ENCODE peak calls at places on chromosome 22, in nine cellular contexts. M is MCF 10A; Y is endodermal cell; S is CD4-positive, alpha-beta T cell; I is right lobe of liver; A is Calu3; V is AG04450; F is fibroblast of the aortic adventitia; R is uterus. L is an unnamed sample.

GRCh38 chr22:17920145-17920605 is 104.2 kb downstream of the MICAL3 start:
- DNase-seq in M (peak), Y (peak), S (no peak), I (no peak), A (peak), V (no peak), F (peak), R (no peak), L (peak)

GRCh38 chr22:29202231-29203192 is 3.2 kb upstream of the EMID1 start:
- DNase-seq in M (peak), Y (peak), S (peak), I (no peak), A (peak), V (no peak), F (no peak), R (peak), L (peak)

GRCh38 chr22:36775589-36775965 is 342 bp downstream of the IFT27 start:
- DNase-seq in M (peak), Y (peak), S (peak), I (no peak), A (peak), V (no peak), F (peak), R (peak), L (peak)

GRCh38 chr22:16960884-16961249 is 47.2 kb downstream of the GAB4 start:
- DNase-seq in M (no peak), Y (no peak), S (no peak), I (no peak), A (no peak), V (no peak), F (no peak), R (no peak), L (no peak)

GRCh38 chr22:42440728-42441127 is 8.5 kb upstream of the NFAM1 start:
- DNase-seq in M (no peak), Y (no peak), S (no peak), I (no peak), A (no peak), V (no peak), F (no peak), R (no peak), L (no peak)

GRCh38 chr22:48089601-48090331 is 1327.3 kb downstream of the TBC1D22A start:
- DNase-seq in M (no peak), Y (peak), S (no peak), I (no peak), A (no peak), V (no peak), F (no peak), R (peak), L (peak)

GRCh38 chr22:39563571-39564428 is 6.8 kb upstream of the CACNA1I start:
- DNase-seq in M (no peak), Y (no peak), S (no peak), I (no peak), A (no peak), V (no peak), F (no peak), R (no peak), L (no peak)

GRCh38 chr22:41271787-41272186 is 14.2 kb downstream of the RANGAP1 start:
- DNase-seq in M (no peak), Y (no peak), S (no peak), I (no peak), A (no peak), V (no peak), F (no peak), R (no peak), L (no peak)

GRCh38 chr22:49015993-49016908 is 811.4 kb downstream of the BRD1 start:
- DNase-seq in M (no peak), Y (peak), S (no peak), I (peak), A (no peak), V (no peak), F (no peak), R (no peak), L (no peak)

GRCh38 chr22:39631857-39632256 is 61.3 kb downstream of the CACNA1I start:
- DNase-seq in M (no peak), Y (no peak), S (no peak), I (no peak), A (no peak), V (no peak), F (no peak), R (no peak), L (no peak)

GRCh38 chr22:48923165-48923875 is 904.4 kb downstream of the BRD1 start:
- DNase-seq in M (no peak), Y (no peak), S (no peak), I (no peak), A (no peak), V (no peak), F (no peak), R (no peak), L (no peak)

GRCh38 chr22:18056802-18057474 is 20.9 kb upstream of the PEX26 start:
- DNase-seq in M (no peak), Y (no peak), S (no peak), I (peak), A (peak), V (no peak), F (no peak), R (no peak), L (no peak)

GRCh38 chr22:24208012-24208749 is 26.9 kb downstream of the SUSD2 start:
- DNase-seq in M (peak), Y (no peak), S (no peak), I (no peak), A (peak), V (peak), F (peak), R (peak), L (no peak)

GRCh38 chr22:38631724-38632123 is 24.5 kb downstream of the FAM227A start:
- DNase-seq in M (no peak), Y (no peak), S (no peak), I (no peak), A (no peak), V (no peak), F (no peak), R (no peak), L (no peak)

GRCh38 chr22:41197808-41198585 is 7.1 kb upstream of the L3MBTL2 start:
- DNase-seq in M (no peak), Y (peak), S (peak), I (peak), A (peak), V (no peak), F (peak), R (no peak), L (peak)

GRCh38 chr22:37749831-37750595 is 53.2 kb downstream of the TRIOBP start:
- DNase-seq in M (peak), Y (no peak), S (no peak), I (no peak), A (no peak), V (no peak), F (peak), R (no peak), L (no peak)

GRCh38 chr22:47599753-47600152 is 837.3 kb downstream of the TBC1D22A start:
- DNase-seq in M (no peak), Y (no peak), S (no peak), I (no peak), A (no peak), V (no peak), F (no peak), R (no peak), L (no peak)

GRCh38 chr22:44889233-44889878 is 120.4 kb downstream of the PHF21B start:
- DNase-seq in M (no peak), Y (peak), S (no peak), I (peak), A (no peak), V (no peak), F (no peak), R (no peak), L (no peak)
- TF ChIP-seq CTCF in M (no peak), Y (peak), S (no peak), I (no peak), A (no peak), V (no peak), F (no peak), R (no peak), L (no peak)

GRCh38 chr22:27372969-27373670 is 428.4 kb downstream of the MN1 start:
- DNase-seq in M (no peak), Y (peak), S (no peak), I (no peak), A (peak), V (no peak), F (no peak), R (no peak), L (peak)
- TF ChIP-seq CTCF in M (no peak), Y (peak), S (no peak), I (no peak), A (no peak), V (no peak), F (no peak), R (no peak), L (no peak)

GRCh38 chr22:50236731-50237409 is 8.0 kb downstream of the TUBGCP6 start:
- DNase-seq in M (no peak), Y (peak), S (no peak), I (no peak), A (peak), V (no peak), F (peak), R (no peak), L (no peak)
- TF ChIP-seq CTCF in M (peak), Y (peak), S (no peak), I (peak), A (peak), V (peak), F (peak), R (no peak), L (peak)

DNA sequence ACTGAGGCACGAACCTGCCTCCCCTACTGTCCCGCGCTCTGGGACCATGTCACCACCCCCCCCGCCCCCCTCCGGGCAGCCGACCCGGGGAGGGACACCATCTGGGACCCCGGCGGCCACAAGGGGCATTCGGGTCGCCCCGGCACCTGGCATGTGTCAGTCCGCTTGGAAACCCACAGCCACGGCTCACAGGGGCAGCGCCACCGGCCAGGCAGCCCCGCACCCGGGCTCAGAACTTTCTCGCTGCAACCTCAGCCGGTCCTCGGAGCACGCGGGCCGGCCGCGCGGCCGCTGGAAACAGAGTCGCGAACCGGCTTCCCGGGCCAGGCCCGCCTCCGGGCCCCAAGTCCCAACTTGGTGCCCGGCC is 159.9 kb upstream of the GRK3 start:
- DNase-seq in M (no peak), Y (peak), S (no peak), I (no peak), A (peak), V (no peak), F (no peak), R (no peak), L (no peak)
- TF ChIP-seq CTCF in M (no peak), Y (peak), S (no peak), I (no peak), A (no peak), V (no peak), F (no peak), R (no peak), L (no peak)

GRCh38 chr22:22593250-22593649 is 34.2 kb upstream of the PRAME start:
- DNase-seq in M (no peak), Y (no peak), S (no peak), I (no peak), A (no peak), V (no peak), F (no peak), R (no peak), L (no peak)
- TF ChIP-seq CTCF in M (no peak), Y (no peak), S (no peak), I (no peak), A (no peak), V (no peak), F (no peak), R (no peak), L (no peak)

GRCh38 chr22:21726650-21727049 is 8.9 kb downstream of the YPEL1 start:
- DNase-seq in M (peak), Y (peak), S (no peak), I (no peak), A (no peak), V (no peak), F (no peak), R (no peak), L (no peak)
- TF ChIP-seq CTCF in M (no peak), Y (peak), S (no peak), I (no peak), A (no peak), V (no peak), F (no peak), R (no peak), L (no peak)

GRCh38 chr22:32518351-32518750 is 43.7 kb downstream of the FBXO7 start:
- DNase-seq in M (no peak), Y (no peak), S (no peak), I (no peak), A (no peak), V (no peak), F (no peak), R (no peak), L (no peak)

GRCh38 chr22:32517488-32517887 is 42.9 kb downstream of the FBXO7 start:
- DNase-seq in M (no peak), Y (no peak), S (no peak), I (no peak), A (no peak), V (no peak), F (no peak), R (no peak), L (no peak)

GRCh38 chr22:32520612-32521011 is 46.0 kb downstream of the FBXO7 start:
- DNase-seq in M (no peak), Y (no peak), S (no peak), I (no peak), A (no peak), V (no peak), F (no peak), R (no peak), L (no peak)

GRCh38 chr22:32517921-32518320 is 43.3 kb downstream of the FBXO7 start:
- DNase-seq in M (no peak), Y (no peak), S (no peak), I (no peak), A (no peak), V (no peak), F (no peak), R (no peak), L (no peak)

GRCh38 chr22:32518848-32519247 is 44.2 kb downstream of the FBXO7 start:
- DNase-seq in M (peak), Y (no peak), S (no peak), I (no peak), A (no peak), V (no peak), F (no peak), R (no peak), L (no peak)
- TF ChIP-seq CTCF in M (no peak), Y (peak), S (no peak), I (peak), A (peak), V (peak), F (peak), R (no peak), L (peak)

GRCh38 chr22:22802346-22802970 is 85.2 kb upstream of the IGLL5 start:
- DNase-seq in M (no peak), Y (no peak), S (peak), I (no peak), A (no peak), V (no peak), F (no peak), R (no peak), L (no peak)
- TF ChIP-seq CTCF in M (peak), Y (peak), S (peak), I (no peak), A (peak), V (peak), F (no peak), R (no peak), L (no peak)

GRCh38 chr22:20044495-20045151 is 23.7 kb downstream of the TANGO2 start:
- DNase-seq in M (no peak), Y (no peak), S (no peak), I (no peak), A (no peak), V (no peak), F (no peak), R (no peak), L (no peak)
- TF ChIP-seq CTCF in M (no peak), Y (no peak), S (no peak), I (no peak), A (no peak), V (no peak), F (no peak), R (no peak), L (no peak)

DNA sequence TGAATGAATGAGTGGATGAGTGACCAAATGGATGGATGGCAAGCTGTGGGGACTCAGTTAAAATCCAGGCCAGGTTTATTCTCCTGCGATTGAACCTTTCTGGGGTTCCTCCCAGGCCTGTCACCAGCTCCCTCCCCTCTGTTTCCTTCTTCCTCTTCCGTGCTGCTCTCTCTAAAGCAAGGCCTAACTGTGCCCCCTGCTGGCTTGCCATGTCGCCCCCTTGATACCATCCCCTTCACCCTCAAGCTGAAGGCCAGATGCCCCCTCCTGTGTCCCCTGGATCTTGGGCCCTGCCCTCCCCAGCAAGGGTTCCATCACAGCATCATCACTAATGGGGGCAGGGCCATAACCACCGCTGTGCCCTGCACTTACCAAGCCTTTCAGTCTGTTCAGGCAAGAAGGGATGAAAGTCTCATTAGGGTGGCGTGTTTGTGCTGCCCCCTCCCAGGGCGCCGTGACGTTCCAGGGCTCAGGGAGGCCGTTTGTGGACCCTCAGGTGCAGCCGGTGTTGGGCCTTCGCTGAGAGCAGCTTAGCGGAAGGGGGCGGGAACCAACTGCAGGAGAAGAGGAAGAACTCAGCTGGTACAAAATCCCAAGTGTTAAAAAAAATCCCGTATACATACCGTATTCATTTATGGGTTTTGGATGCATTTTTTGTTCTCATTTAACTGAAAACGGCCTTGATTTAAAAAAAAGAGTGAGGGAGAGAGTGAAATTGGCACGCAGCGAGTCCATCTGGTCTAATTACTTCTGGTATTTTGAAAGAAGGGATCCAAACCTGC is 69.9 kb downstream of the MPPED1 start:
- DNase-seq in M (peak), Y (peak), S (no peak), I (no peak), A (no peak), V (no peak), F (no peak), R (no peak), L (no peak)
- TF ChIP-seq CTCF in M (no peak), Y (peak), S (no peak), I (no peak), A (no peak), V (no peak), F (no peak), R (no peak), L (no peak)

L was measured in colonic mucosa.